ENCODE peak calls at places on chromosomes 1 and 21, in seven cellular contexts. O is brain microvascular endothelial cell, N is HL-60, I is NT2/D1, C is esophagus squamous epithelium, Q is A673, D is mammary epithelial cell. T is an unnamed sample.
A peak's percentile ranks its signal among the peaks of the same experiment; 100 is the strongest.

GRCh38 chr21:26405071-26405470 is 168.0 kb downstream of the CYYR1 start:
- DNase-seq in O (peak; percentile 67), N (no peak), I (no peak), C (no peak), Q (peak; percentile 40), D (peak; percentile 30), T (no peak)

GRCh38 chr1:43464840-43465693 is 11.3 kb upstream of the HYI start:
- DNase-seq in O (no peak), N (no peak), I (no peak), C (no peak), Q (no peak), D (no peak), T (no peak)

GRCh38 chr21:25735221-25735894 is 586 bp downstream of the GABPA start:
- DNase-seq in O (peak; percentile 85), N (peak; percentile 73), I (peak; percentile 90), C (peak; percentile 72), Q (peak; percentile 95), D (peak; percentile 73), T (peak; percentile 94)

GRCh38 chr1:48007044-48007443 is 9.9 kb upstream of the TRABD2B start:
- DNase-seq in O (peak; percentile 56), N (no peak), I (no peak), C (no peak), Q (no peak), D (peak; percentile 92), T (no peak)

GRCh38 chr1:225361176-225361575 is 66.7 kb downstream of the LBR start:
- DNase-seq in O (no peak), N (no peak), I (no peak), C (no peak), Q (peak; percentile 36), D (peak; percentile 27), T (no peak)

GRCh38 chr1:10824821-10825540 is 28.5 kb upstream of the CASZ1 start:
- DNase-seq in O (peak; percentile 51), N (no peak), I (peak; percentile 27), C (no peak), Q (peak; percentile 27), D (peak; percentile 96), T (no peak)

GRCh38 chr1:210233495-210234253 is 1.1 kb downstream of the SERTAD4 start:
- DNase-seq in O (peak; percentile 14), N (no peak), I (peak; percentile 63), C (no peak), Q (peak; percentile 55), D (peak; percentile 80), T (no peak)

GRCh38 chr1:64572222-64572900 is 102.4 kb downstream of the CACHD1 start:
- DNase-seq in O (no peak), N (no peak), I (peak; percentile 71), C (no peak), Q (no peak), D (peak; percentile 29), T (no peak)

GRCh38 chr1:187471555-187471954 is 642.8 kb downstream of the PLA2G4A start:
- DNase-seq in O (no peak), N (no peak), I (no peak), C (no peak), Q (peak; percentile 5), D (no peak), T (no peak)

GRCh38 chr1:205711105-205712048 is 31.1 kb upstream of the SLC45A3 start:
- DNase-seq in O (peak; percentile 84), N (peak; percentile 57), I (peak; percentile 77), C (no peak), Q (peak; percentile 82), D (peak; percentile 55), T (no peak)

GRCh38 chr21:38542263-38542662 is 44.0 kb upstream of the ERG start:
- DNase-seq in O (no peak), N (no peak), I (no peak), C (no peak), Q (no peak), D (no peak), T (no peak)
- H3K27me3 ChIP-seq in O (no peaks in the 10 kb centered on the region), N (no peaks in the 10 kb centered on the region), I (no peaks in the 10 kb centered on the region), C (no peaks in the 10 kb centered on the region), Q (peaks cover 10% of the 10 kb centered on the region), D (no peaks in the 10 kb centered on the region), T (no peaks in the 10 kb centered on the region)

DNA sequence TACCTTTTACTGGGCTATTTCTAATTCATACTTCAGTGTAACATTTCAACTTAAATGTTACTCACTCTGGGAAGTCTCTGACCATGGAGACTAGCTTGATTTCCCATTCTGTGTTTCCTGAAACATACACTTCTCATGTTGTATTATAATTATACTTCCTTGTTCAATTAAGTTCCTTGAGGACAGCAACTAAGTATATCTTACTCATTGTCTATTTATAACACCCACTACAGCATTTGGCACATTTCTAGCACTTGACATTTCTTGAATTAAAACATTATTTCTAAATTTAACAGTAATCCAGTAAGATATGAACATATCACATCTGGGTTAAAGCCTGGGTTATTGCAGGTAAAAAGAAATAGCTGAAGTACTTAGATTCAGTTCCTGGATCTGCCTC is 32.4 kb upstream of the F13B start:
- DNase-seq in O (no peak), N (no peak), I (no peak), C (no peak), Q (no peak), D (no peak), T (no peak)
- H3K4me3 ChIP-seq in O (no peak overlapping the region), N (no peak overlapping the region), I (no peak overlapping the region), C (no peak overlapping the region), Q (no peak overlapping the region), D (no peak overlapping the region), T (no peak overlapping the region)

GRCh38 chr1:207128336-207128921 is 24.4 kb downstream of the C4BPA start:
- DNase-seq in O (no peak), N (no peak), I (no peak), C (no peak), Q (peak; percentile 61), D (no peak), T (no peak)
- H3K27me3 ChIP-seq in O (no peaks in the 10 kb centered on the region), N (no peaks in the 10 kb centered on the region), I (no peaks in the 10 kb centered on the region), C (no peaks in the 10 kb centered on the region), Q (peaks cover 26% of the 10 kb centered on the region), D (peaks cover 3% of the 10 kb centered on the region), T (no peaks in the 10 kb centered on the region)

DNA sequence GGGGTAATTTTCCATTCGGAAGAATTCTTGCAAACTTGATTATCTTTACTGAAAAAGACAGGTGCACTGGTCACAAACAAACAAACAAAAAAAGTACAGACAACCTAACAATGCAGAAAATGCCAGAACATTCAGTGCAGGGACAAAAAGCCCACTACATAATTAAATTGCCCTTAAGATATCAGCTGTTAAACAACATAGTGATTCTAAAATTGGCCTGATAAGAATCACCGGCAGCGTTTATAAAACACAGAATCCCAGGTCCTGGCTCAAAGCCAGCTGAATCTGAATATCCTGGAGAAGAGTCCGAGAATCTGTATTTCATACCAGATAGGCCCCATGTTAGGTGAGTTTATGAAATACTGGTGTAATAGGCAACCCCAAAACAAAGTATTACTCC is 6.1 kb downstream of the PLPP3 start:
- DNase-seq in O (no peak), N (no peak), I (no peak), C (no peak), Q (no peak), D (no peak), T (no peak)
- H3K4me3 ChIP-seq in O (no peak overlapping the region), N (no peak overlapping the region), I (no peak overlapping the region), C (no peak overlapping the region), Q (no peak overlapping the region), D (no peak overlapping the region), T (peak overlapping the region; percentile 15)

DNA sequence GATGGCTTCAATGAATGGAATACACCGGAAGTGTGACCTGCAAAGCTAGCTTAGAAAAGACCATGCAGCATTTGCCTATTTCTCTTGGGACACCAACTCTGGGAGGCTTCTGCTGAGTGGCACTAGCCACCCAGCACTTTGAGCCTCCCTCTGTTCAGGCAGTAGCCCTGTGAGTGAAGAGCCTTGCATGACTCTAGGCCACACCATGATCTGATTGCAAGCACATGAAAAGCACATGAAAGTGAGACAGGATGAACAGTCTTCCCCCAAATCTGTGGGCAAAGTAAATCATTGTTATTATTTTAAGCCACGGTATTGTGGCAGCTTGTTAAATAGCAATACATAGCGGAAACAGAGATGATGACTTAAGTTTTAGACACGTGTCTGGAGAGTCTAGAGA is 2.8 kb downstream of the CD48 start:
- DNase-seq in O (no peak), N (no peak), I (no peak), C (no peak), Q (no peak), D (no peak), T (no peak)
- H3K27me3 ChIP-seq in O (no peaks in the 10 kb centered on the region), N (no peaks in the 10 kb centered on the region), I (no peaks in the 10 kb centered on the region), C (no peaks in the 10 kb centered on the region), Q (peaks cover 37% of the 10 kb centered on the region), D (peaks cover 3% of the 10 kb centered on the region), T (no peaks in the 10 kb centered on the region)

GRCh38 chr1:21490774-21491482 is 18.3 kb upstream of the ALPL start:
- DNase-seq in O (peak; percentile 78), N (no peak), I (no peak), C (no peak), Q (peak; percentile 69), D (peak; percentile 56), T (peak; percentile 30)
- H3K4me3 ChIP-seq in O (no peak overlapping the region), N (no peak overlapping the region), I (no peak overlapping the region), C (no peak overlapping the region), Q (no peak overlapping the region), D (no peak overlapping the region), T (no peak overlapping the region)

DNA sequence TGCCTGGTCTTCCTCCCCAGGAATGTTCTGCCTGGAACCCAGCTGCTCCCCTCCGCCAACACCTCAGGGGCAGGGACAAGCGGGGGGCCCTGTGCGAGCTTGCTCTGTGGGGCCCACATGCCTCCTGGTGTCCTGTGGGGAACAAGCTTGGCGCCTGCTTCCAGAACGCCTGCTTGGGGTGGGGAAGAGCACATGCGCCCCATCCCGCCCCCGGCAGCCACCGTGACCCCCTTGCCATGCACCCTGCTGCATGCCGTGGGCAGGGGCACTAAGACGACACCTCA is 57.4 kb downstream of the MEGF6 start:
- DNase-seq in O (no peak), N (no peak), I (no peak), C (no peak), Q (no peak), D (peak; percentile 6), T (no peak)
- H3K27me3 ChIP-seq in O (no peaks in the 10 kb centered on the region), N (no peaks in the 10 kb centered on the region), I (no peaks in the 10 kb centered on the region), C (no peaks in the 10 kb centered on the region), Q (no peaks in the 10 kb centered on the region), D (peaks cover 14% of the 10 kb centered on the region), T (no peaks in the 10 kb centered on the region)

DNA sequence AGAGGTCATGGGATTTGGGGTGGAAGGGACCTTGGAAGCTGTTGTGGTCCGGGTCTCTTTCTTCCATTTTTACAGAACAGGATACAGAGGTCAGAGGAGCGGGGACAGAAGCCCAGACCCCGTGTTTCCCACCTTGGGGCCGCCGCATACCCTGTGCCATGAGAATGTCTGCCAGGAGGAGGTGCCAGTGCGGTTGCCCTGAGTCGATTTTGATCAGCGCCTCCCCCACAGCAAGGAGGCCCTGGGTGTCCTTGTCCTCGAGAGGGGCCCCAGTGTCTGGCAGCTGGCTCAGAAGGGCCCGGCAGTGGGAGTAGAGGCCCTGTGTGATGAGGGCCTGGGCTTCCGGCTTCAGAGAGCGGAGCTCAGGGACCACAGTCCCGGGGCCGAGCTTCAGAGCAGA is 12.3 kb upstream of the MMEL1 start:
- DNase-seq in O (no peak), N (no peak), I (no peak), C (no peak), Q (no peak), D (no peak), T (peak; percentile 17)
- H3K4me3 ChIP-seq in O (no peak overlapping the region), N (no peak overlapping the region), I (no peak overlapping the region), C (no peak overlapping the region), Q (no peak overlapping the region), D (no peak overlapping the region), T (no peak overlapping the region)

T was measured in right lobe of liver.